ENCODE peak calls at places on chromosomes 3 and 15, in nine cellular contexts. E, P, F, A, U, I, D, R and N are unnamed samples.

GRCh38 chr3:65436580-65436979 is 602.1 kb downstream of the MAGI1 start:
- DNase-seq in P (peak), U (no peak), E (peak), A (no peak), F (no peak), I (no peak), R (peak), D (no peak), N (no peak)

GRCh38 chr3:108125550-108126071 is 34.8 kb upstream of the CD47 start:
- DNase-seq in A (peak), D (peak), P (no peak), E (peak), F (no peak), I (no peak), R (no peak), U (no peak), N (no peak)

GRCh38 chr15:93997071-93997658 is 234.2 kb upstream of the MCTP2 start:
- DNase-seq in U (no peak), R (no peak), F (peak), D (no peak), P (peak), A (no peak), E (peak), I (peak), N (peak)

GRCh38 chr15:88166330-88166993 is 90.1 kb downstream of the NTRK3 start:
- DNase-seq in F (no peak), I (peak), R (no peak), P (peak), U (no peak), D (no peak), A (no peak), E (no peak), N (no peak)

GRCh38 chr3:18572809-18573208 is 147.7 kb upstream of the SATB1 start:
- DNase-seq in A (no peak), R (no peak), D (no peak), E (no peak), I (no peak), U (no peak), F (no peak), P (no peak), N (no peak)

GRCh38 chr3:194296832-194297666 is 54.1 kb downstream of the CPN2 start:
- DNase-seq in F (no peak), E (peak), I (no peak), P (peak), U (no peak), A (peak), D (no peak), R (no peak), N (no peak)

GRCh38 chr15:80834906-80835305 is 55.7 kb downstream of the CEMIP start:
- DNase-seq in F (no peak), U (no peak), R (no peak), D (no peak), E (no peak), A (no peak), I (no peak), P (no peak), N (no peak)

GRCh38 chr3:21718943-21719591 is 31.9 kb downstream of the ZNF385D start:
- DNase-seq in D (no peak), E (no peak), I (no peak), U (no peak), R (no peak), A (no peak), P (no peak), F (no peak), N (no peak)

GRCh38 chr3:96877510-96877909 is 63.1 kb downstream of the EPHA6 start:
- DNase-seq in R (no peak), A (no peak), F (no peak), I (no peak), U (no peak), D (no peak), P (no peak), E (no peak), N (no peak)

GRCh38 chr15:95087253-95087609 is 855.9 kb downstream of the MCTP2 start:
- DNase-seq in U (no peak), R (no peak), P (peak), D (no peak), F (no peak), A (no peak), I (no peak), E (no peak), N (no peak)

GRCh38 chr15:78685157-78685830 is 44.3 kb upstream of the CHRNB4 start:
- DNase-seq in I (no peak), E (peak), A (peak), P (no peak), D (no peak), R (no peak), F (no peak), U (no peak), N (no peak)

GRCh38 chr15:35725353-35725752 is 179.4 kb upstream of the DPH6 start:
- DNase-seq in D (no peak), E (no peak), A (no peak), F (no peak), P (peak), R (no peak), I (no peak), U (no peak), N (no peak)

GRCh38 chr3:16381426-16381825 is 116.4 kb downstream of the OXNAD1 start:
- DNase-seq in F (no peak), D (no peak), U (no peak), A (no peak), E (no peak), P (no peak), I (no peak), R (no peak), N (no peak)

GRCh38 chr3:123297627-123297899 is 95.8 kb downstream of the SEC22A start:
- DNase-seq in P (no peak), A (no peak), R (no peak), U (no peak), I (no peak), E (peak), D (no peak), F (no peak), N (no peak)

GRCh38 chr15:26051771-26052685 is 188.9 kb upstream of the ATP10A start:
- DNase-seq in R (peak), F (no peak), I (no peak), D (no peak), A (no peak), E (peak), U (no peak), P (peak), N (no peak)

GRCh38 chr15:41935566-41936020 is 36.8 kb downstream of the EHD4 start:
- DNase-seq in F (no peak), I (no peak), A (no peak), P (no peak), R (no peak), U (no peak), E (no peak), D (no peak), N (peak)